ENCODE peak calls at places on chromosome 20, in five cellular contexts. S is fibroblast of the aortic adventitia, V is mesenchymal stem cell, P is cardiac fibroblast, T is retinal pigment epithelial cell. K is an unnamed sample.

GRCh38 chr20:21109144-21109543 is 3.0 kb upstream of the LINC00237 start:
- DNase-seq in S (no peak), P (peak; percentile 35), V (no peak), T (no peak), K (no peak)

GRCh38 chr20:15236812-15237211 is 899.4 kb upstream of the FLRT3 start:
- DNase-seq in S (peak; percentile 23), T (peak; percentile 7), V (peak; percentile 60), P (peak; percentile 10), K (peak; percentile 79)

GRCh38 chr20:3276400-3277015 is 37.5 kb upstream of the SLC4A11 start:
- DNase-seq in V (peak; percentile 23), T (no peak), P (peak; percentile 62), S (peak; percentile 60), K (peak; percentile 60)

GRCh38 chr20:32918751-32919150 is 60.0 kb downstream of the EFCAB8 start:
- DNase-seq in V (no peak), P (no peak), S (no peak), T (no peak), K (no peak)

GRCh38 chr20:47727170-47727880 is 58.0 kb downstream of the SULF2 start:
- DNase-seq in T (no peak), V (no peak), P (no peak), S (no peak), K (peak; percentile 100)

GRCh38 chr20:44206132-44206531 is 4.4 kb downstream of the OSER1 start:
- DNase-seq in V (no peak), P (no peak), T (no peak), S (no peak), K (no peak)

GRCh38 chr20:39588148-39588757 is 626.1 kb downstream of the DHX35 start:
- DNase-seq in T (no peak), V (no peak), S (no peak), P (no peak), K (no peak)

GRCh38 chr20:24492698-24493097 is 23.3 kb downstream of the SYNDIG1 start:
- DNase-seq in V (no peak), S (no peak), P (no peak), T (no peak), K (no peak)

GRCh38 chr20:45630366-45630765 is 718 bp downstream of the WFDC9 start:
- DNase-seq in P (no peak), T (no peak), S (no peak), V (no peak), K (no peak)

GRCh38 chr20:24771651-24772061 is 177.4 kb upstream of the CST7 start:
- DNase-seq in T (no peak), V (no peak), P (no peak), S (no peak), K (no peak)

GRCh38 chr20:47355489-47356219 is 845 bp downstream of the ZMYND8 start:
- DNase-seq in T (no peak), P (no peak), S (peak; percentile 64), V (peak; percentile 39), K (peak; percentile 51)

GRCh38 chr20:49534314-49534713 is 33.6 kb downstream of the PTGIS start:
- DNase-seq in V (peak; percentile 60), S (peak; percentile 67), T (no peak), P (peak; percentile 65), K (peak; percentile 74)

GRCh38 chr20:51660741-51661608 is 107.2 kb downstream of the ATP9A start:
- DNase-seq in S (peak; percentile 93), T (peak; percentile 73), V (peak; percentile 51), P (peak; percentile 78), K (no peak)

GRCh38 chr20:34017610-34018009 is 23.9 kb downstream of the RALY start:
- DNase-seq in T (no peak), S (peak; percentile 67), P (peak; percentile 73), V (peak; percentile 92), K (no peak)

GRCh38 chr20:44579313-44580090 is 2.9 kb upstream of the PKIG start:
- DNase-seq in V (no peak), P (peak; percentile 71), T (no peak), S (no peak), K (no peak)

GRCh38 chr20:58634818-58635665 is 16.0 kb upstream of the STX16 start:
- DNase-seq in T (no peak), S (no peak), P (no peak), V (no peak), K (no peak)

GRCh38 chr20:62806383-62807050 is 1.9 kb downstream of the OGFR start:
- DNase-seq in P (no peak), V (no peak), T (no peak), S (no peak), K (no peak)
- H3K4me3 ChIP-seq in P (peak overlapping the region; percentile 72), V (peak overlapping the region; percentile 86), T (peak overlapping the region; percentile 67), S (peak overlapping the region; percentile 91), K (peak overlapping the region; percentile 71)

GRCh38 chr20:17445561-17445960 is 85.6 kb downstream of the BFSP1 start:
- DNase-seq in V (no peak), S (no peak), T (no peak), P (no peak), K (no peak)
- H3K4me3 ChIP-seq in V (no peak overlapping the region), S (no peak overlapping the region), T (no peak overlapping the region), P (no peak overlapping the region), K (no peak overlapping the region)

DNA sequence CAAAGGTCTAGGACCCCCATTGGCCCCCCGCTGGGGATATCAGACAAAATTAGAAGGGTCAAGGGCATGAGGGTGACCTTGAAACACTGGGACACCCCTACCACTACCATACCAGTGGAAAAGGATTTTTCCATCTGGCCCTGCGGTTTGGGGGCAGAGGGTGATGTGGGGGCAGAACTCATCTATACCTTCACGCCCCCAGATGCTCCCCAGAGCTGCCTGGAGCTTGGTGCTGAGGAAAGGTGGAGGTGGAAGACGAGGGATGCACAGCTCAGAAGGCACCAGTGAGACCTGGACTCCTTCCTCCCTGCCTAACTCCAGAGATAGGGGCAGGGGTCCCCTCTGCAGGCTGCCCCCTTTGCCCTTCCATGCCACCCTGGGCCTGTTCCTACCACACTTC is 1.1 kb downstream of the COX4I2 start:
- DNase-seq in S (no peak), P (no peak), T (no peak), V (no peak), K (no peak)
- H3K4me3 ChIP-seq in S (no peak overlapping the region), P (no peak overlapping the region), T (no peak overlapping the region), V (no peak overlapping the region), K (no peak overlapping the region)

GRCh38 chr20:23257848-23258746 is 92.5 kb upstream of the NXT1 start:
- DNase-seq in S (peak; percentile 95), T (peak; percentile 42), V (peak; percentile 93), P (peak; percentile 95), K (peak; percentile 61)

GRCh38 chr20:23257106-23257761 is 93.4 kb upstream of the NXT1 start:
- DNase-seq in V (peak; percentile 52), T (no peak), P (peak; percentile 39), S (no peak), K (no peak)

GRCh38 chr20:23260181-23260840 is 90.3 kb upstream of the NXT1 start:
- DNase-seq in T (no peak), S (no peak), P (no peak), V (no peak), K (no peak)

GRCh38 chr20:23255658-23256385 is 94.8 kb upstream of the NXT1 start:
- DNase-seq in T (no peak), S (peak; percentile 63), P (peak; percentile 73), V (peak; percentile 77), K (no peak)

GRCh38 chr20:23258747-23259121 is 91.9 kb upstream of the NXT1 start:
- DNase-seq in V (no peak), P (no peak), S (no peak), T (no peak), K (no peak)
- H3K4me3 ChIP-seq in V (no peak overlapping the region), P (no peak overlapping the region), S (no peak overlapping the region), T (no peak overlapping the region), K (no peak overlapping the region)

K was measured in NB4.